ENCODE peak calls at places on chromosomes 3 and 15, in six cellular contexts. O is HCT116, C is HepG2, E is SK-N-SH, Y is K562, B is GM12878. T is an unnamed sample.

GRCh38 chr3:127252446-127252845 is 35.4 kb downstream of the PRR20G start:
- DNase-seq in B (no peak), O (no peak), E (no peak), Y (no peak), C (no peak), T (no peak)

GRCh38 chr15:87144775-87145174 is 1065.1 kb downstream of the AGBL1 start:
- DNase-seq in Y (no peak), O (no peak), C (no peak), B (no peak), E (peak; percentile 7), T (no peak)

GRCh38 chr3:127779747-127780146 is 42.6 kb downstream of the MGLL start:
- DNase-seq in E (no peak), B (no peak), Y (no peak), C (no peak), O (no peak), T (no peak)

GRCh38 chr3:46984591-46985459 is 5.4 kb downstream of the NBEAL2 start:
- DNase-seq in C (no peak), O (no peak), E (no peak), Y (no peak), B (no peak), T (no peak)

GRCh38 chr3:69392415-69392814 is 6.5 kb upstream of the FRMD4B start:
- DNase-seq in Y (no peak), B (no peak), O (no peak), C (no peak), E (no peak), T (no peak)

GRCh38 chr3:7781395-7781794 is 720.2 kb upstream of the LMCD1 start:
- DNase-seq in B (no peak), E (no peak), Y (no peak), C (no peak), O (no peak), T (no peak)

GRCh38 chr3:19997502-19997901 is 14.6 kb downstream of the PP2D1 start:
- DNase-seq in B (no peak), E (no peak), O (no peak), C (no peak), Y (no peak), T (no peak)

GRCh38 chr3:65851827-65852226 is 186.9 kb downstream of the MAGI1 start:
- DNase-seq in B (no peak), E (no peak), Y (no peak), C (no peak), O (no peak), T (no peak)

GRCh38 chr3:102715030-102715697 is 280.3 kb downstream of the ZPLD1 start:
- DNase-seq in B (peak; percentile 20), Y (no peak), O (peak; percentile 23), C (no peak), E (no peak), T (no peak)

DNA sequence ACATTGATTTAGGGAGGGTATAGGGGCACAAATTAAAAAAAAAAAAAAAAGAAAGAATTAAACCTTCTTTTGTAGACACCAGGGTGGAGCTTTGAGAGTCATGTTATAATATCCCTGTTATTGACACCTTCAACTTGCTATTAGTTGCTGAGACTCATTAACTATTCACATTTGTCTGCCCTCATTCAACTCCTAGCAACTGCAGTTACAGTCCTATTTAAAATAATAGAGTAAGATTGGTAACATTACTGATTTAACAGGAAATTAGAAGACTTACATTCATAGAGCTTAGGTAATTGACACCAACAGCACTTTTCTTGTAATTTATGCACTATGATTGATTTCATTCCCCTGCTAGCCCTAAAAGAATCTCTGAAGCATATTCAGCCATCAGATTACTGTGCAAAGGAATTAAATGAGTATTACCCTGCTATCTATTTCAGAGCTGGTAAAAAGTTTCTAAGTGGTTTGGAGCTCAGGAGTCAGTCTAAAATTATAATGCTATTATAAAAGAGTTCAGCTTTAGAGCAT is 148.8 kb upstream of the TBL1XR1 start:
- DNase-seq in E (no peak), O (no peak), B (no peak), Y (no peak), C (no peak), T (no peak)
- H2AFZ ChIP-seq in E (peak overlapping the region; percentile 10), O (no peak overlapping the region), B (peak overlapping the region; percentile 44), Y (peak overlapping the region; percentile 58), C (no peak overlapping the region), T (no peak overlapping the region)

GRCh38 chr3:71468311-71469130 is 115.0 kb downstream of the FOXP1 start:
- DNase-seq in B (no peak), O (no peak), C (no peak), Y (no peak), E (no peak), T (peak; percentile 59)
- TF ChIP-seq REST in B (no peak), O (no peak), C (no peak), Y (no peak), E (no peak), T (no peak)

GRCh38 chr3:129644836-129645235 is 38.4 kb upstream of the PLXND1 start:
- DNase-seq in C (no peak), B (no peak), E (no peak), Y (no peak), O (no peak), T (peak; percentile 19)
- H3K4me2 ChIP-seq in C (no peak overlapping the region), B (no peak overlapping the region), E (no peak overlapping the region), Y (no peak overlapping the region), O (no peak overlapping the region), T (no peak overlapping the region)

DNA sequence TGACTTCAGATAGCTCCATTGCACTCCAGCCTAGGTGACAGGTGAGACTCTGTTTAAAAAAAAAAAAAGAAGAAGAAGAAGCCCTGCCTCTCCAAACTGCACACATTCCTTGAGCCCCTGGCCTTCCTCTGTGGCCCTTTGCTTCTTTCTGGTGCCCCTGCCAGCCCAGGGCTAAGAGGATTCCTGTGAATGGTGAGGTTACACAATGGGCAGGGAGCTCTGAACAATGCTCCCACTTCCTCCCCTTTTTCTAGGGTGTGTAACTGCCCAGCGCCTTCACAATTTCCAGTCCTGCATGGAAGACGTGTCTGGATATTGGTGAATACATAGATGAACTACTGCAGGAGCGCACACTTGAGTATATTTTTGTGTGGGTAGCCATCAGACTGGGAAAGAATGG is 3.6 kb upstream of the AMOTL2 start:
- DNase-seq in B (no peak), Y (no peak), E (no peak), C (no peak), O (no peak), T (no peak)
- H2AFZ ChIP-seq in B (no peak overlapping the region), Y (no peak overlapping the region), E (no peak overlapping the region), C (no peak overlapping the region), O (no peak overlapping the region), T (no peak overlapping the region)

GRCh38 chr15:32840481-32841245 is 122.9 kb downstream of the GREM1 start:
- DNase-seq in O (no peak), Y (no peak), B (no peak), E (no peak), C (no peak), T (no peak)

GRCh38 chr15:32837935-32838334 is 120.1 kb downstream of the GREM1 start:
- DNase-seq in E (no peak), O (no peak), Y (no peak), B (no peak), C (no peak), T (no peak)

GRCh38 chr15:32838338-32838737 is 120.5 kb downstream of the GREM1 start:
- DNase-seq in O (no peak), B (no peak), E (no peak), C (no peak), Y (no peak), T (no peak)

GRCh38 chr15:32842081-32842480 is 124.3 kb downstream of the GREM1 start:
- DNase-seq in Y (no peak), O (no peak), B (no peak), C (no peak), E (no peak), T (no peak)

GRCh38 chr15:32838820-32839219 is 121.0 kb downstream of the GREM1 start:
- DNase-seq in O (no peak), C (peak; percentile 71), B (no peak), Y (peak; percentile 6), E (no peak), T (no peak)
- TF ChIP-seq REST in O (no peak), C (no peak), B (no peak), Y (no peak), E (no peak), T (no peak)

T was measured in GM23338.